ENCODE peak calls at places on chromosomes 13 and 19, in ten cellular contexts. One of them, this sample, is unnamed.

GRCh38 chr19:8924283-8924682 is 85.9 kb downstream of the MUC16 start:
- DNase-seq in tibial nerve: no peak
- DNase-seq in ELR: no peak
- DNase-seq in nephron progenitor cell: no peak
- DNase-seq in astrocyte of the spinal cord: no peak
- DNase-seq in stimulated activated CD4-positive, alpha-beta T cell treated with anti-CD3 and anti-CD28 coated beads, TNF-alpha, amount 100 ng/mL, for 1 hour: no peak
- DNase-seq in activated CD8-positive, alpha-beta memory T cell treated with anti-CD3 and anti-CD28 coated beads for 1 hour: no peak
- DNase-seq in activated CD4-positive, CD25-positive, alpha-beta regulatory T cell treated with anti-CD3 and anti-CD28 coated beads, Interleukin-2, amount 50 U/mL, for 16 hours: no peak
- DNase-seq in activated CD4-positive, alpha-beta memory T cell treated with anti-CD3 and anti-CD28 coated beads, Interleukin-2, amount 10 ng/mL, durations not matched to agents 7 days and 5 days: no peak
- DNase-seq in heart left ventricle: no peak
- DNase-seq in this sample: no peak

GRCh38 chr19:1247747-1248453 is 483 bp upstream of the MIDN start:
- DNase-seq in tibial nerve: no peak
- DNase-seq in ELR: peak; percentile 85
- DNase-seq in nephron progenitor cell: peak; percentile 57
- DNase-seq in astrocyte of the spinal cord: peak; percentile 71
- DNase-seq in stimulated activated CD4-positive, alpha-beta T cell treated with anti-CD3 and anti-CD28 coated beads, TNF-alpha, amount 100 ng/mL, for 1 hour: no peak
- DNase-seq in activated CD8-positive, alpha-beta memory T cell treated with anti-CD3 and anti-CD28 coated beads for 1 hour: peak; percentile 57
- DNase-seq in activated CD4-positive, CD25-positive, alpha-beta regulatory T cell treated with anti-CD3 and anti-CD28 coated beads, Interleukin-2, amount 50 U/mL, for 16 hours: no peak
- DNase-seq in activated CD4-positive, alpha-beta memory T cell treated with anti-CD3 and anti-CD28 coated beads, Interleukin-2, amount 10 ng/mL, durations not matched to agents 7 days and 5 days: peak; percentile 75
- DNase-seq in heart left ventricle: peak; percentile 85
- DNase-seq in this sample: peak; percentile 94

GRCh38 chr13:23552661-23553060 is 17.6 kb upstream of the TNFRSF19 start:
- DNase-seq in tibial nerve: no peak
- DNase-seq in ELR: no peak
- DNase-seq in nephron progenitor cell: no peak
- DNase-seq in astrocyte of the spinal cord: no peak
- DNase-seq in stimulated activated CD4-positive, alpha-beta T cell treated with anti-CD3 and anti-CD28 coated beads, TNF-alpha, amount 100 ng/mL, for 1 hour: no peak
- DNase-seq in activated CD8-positive, alpha-beta memory T cell treated with anti-CD3 and anti-CD28 coated beads for 1 hour: no peak
- DNase-seq in activated CD4-positive, CD25-positive, alpha-beta regulatory T cell treated with anti-CD3 and anti-CD28 coated beads, Interleukin-2, amount 50 U/mL, for 16 hours: no peak
- DNase-seq in activated CD4-positive, alpha-beta memory T cell treated with anti-CD3 and anti-CD28 coated beads, Interleukin-2, amount 10 ng/mL, durations not matched to agents 7 days and 5 days: no peak
- DNase-seq in heart left ventricle: no peak
- DNase-seq in this sample: no peak

GRCh38 chr19:46181386-46181774 is 33.3 kb downstream of the IGFL2 start:
- DNase-seq in tibial nerve: no peak
- DNase-seq in ELR: peak; percentile 54
- DNase-seq in nephron progenitor cell: no peak
- DNase-seq in astrocyte of the spinal cord: peak; percentile 38
- DNase-seq in stimulated activated CD4-positive, alpha-beta T cell treated with anti-CD3 and anti-CD28 coated beads, TNF-alpha, amount 100 ng/mL, for 1 hour: no peak
- DNase-seq in activated CD8-positive, alpha-beta memory T cell treated with anti-CD3 and anti-CD28 coated beads for 1 hour: no peak
- DNase-seq in activated CD4-positive, CD25-positive, alpha-beta regulatory T cell treated with anti-CD3 and anti-CD28 coated beads, Interleukin-2, amount 50 U/mL, for 16 hours: no peak
- DNase-seq in activated CD4-positive, alpha-beta memory T cell treated with anti-CD3 and anti-CD28 coated beads, Interleukin-2, amount 10 ng/mL, durations not matched to agents 7 days and 5 days: no peak
- DNase-seq in heart left ventricle: no peak
- DNase-seq in this sample: peak; percentile 75

GRCh38 chr19:17109962-17110598 is 34.5 kb downstream of the MYO9B start:
- DNase-seq in tibial nerve: peak; percentile 35
- DNase-seq in ELR: no peak
- DNase-seq in nephron progenitor cell: no peak
- DNase-seq in astrocyte of the spinal cord: no peak
- DNase-seq in stimulated activated CD4-positive, alpha-beta T cell treated with anti-CD3 and anti-CD28 coated beads, TNF-alpha, amount 100 ng/mL, for 1 hour: no peak
- DNase-seq in activated CD8-positive, alpha-beta memory T cell treated with anti-CD3 and anti-CD28 coated beads for 1 hour: no peak
- DNase-seq in activated CD4-positive, CD25-positive, alpha-beta regulatory T cell treated with anti-CD3 and anti-CD28 coated beads, Interleukin-2, amount 50 U/mL, for 16 hours: no peak
- DNase-seq in activated CD4-positive, alpha-beta memory T cell treated with anti-CD3 and anti-CD28 coated beads, Interleukin-2, amount 10 ng/mL, durations not matched to agents 7 days and 5 days: no peak
- DNase-seq in heart left ventricle: peak; percentile 75
- DNase-seq in this sample: peak; percentile 94

GRCh38 chr13:113841355-113841653 is 22.6 kb downstream of the GAS6 start:
- DNase-seq in tibial nerve: no peak
- DNase-seq in ELR: no peak
- DNase-seq in nephron progenitor cell: no peak
- DNase-seq in astrocyte of the spinal cord: no peak
- DNase-seq in stimulated activated CD4-positive, alpha-beta T cell treated with anti-CD3 and anti-CD28 coated beads, TNF-alpha, amount 100 ng/mL, for 1 hour: no peak
- DNase-seq in activated CD8-positive, alpha-beta memory T cell treated with anti-CD3 and anti-CD28 coated beads for 1 hour: no peak
- DNase-seq in activated CD4-positive, CD25-positive, alpha-beta regulatory T cell treated with anti-CD3 and anti-CD28 coated beads, Interleukin-2, amount 50 U/mL, for 16 hours: no peak
- DNase-seq in activated CD4-positive, alpha-beta memory T cell treated with anti-CD3 and anti-CD28 coated beads, Interleukin-2, amount 10 ng/mL, durations not matched to agents 7 days and 5 days: no peak
- DNase-seq in heart left ventricle: no peak
- DNase-seq in this sample: no peak

GRCh38 chr13:93169980-93170379 is 56.6 kb upstream of the GPC6 start:
- DNase-seq in tibial nerve: no peak
- DNase-seq in ELR: peak; percentile 64
- DNase-seq in nephron progenitor cell: no peak
- DNase-seq in astrocyte of the spinal cord: peak; percentile 90
- DNase-seq in stimulated activated CD4-positive, alpha-beta T cell treated with anti-CD3 and anti-CD28 coated beads, TNF-alpha, amount 100 ng/mL, for 1 hour: no peak
- DNase-seq in activated CD8-positive, alpha-beta memory T cell treated with anti-CD3 and anti-CD28 coated beads for 1 hour: no peak
- DNase-seq in activated CD4-positive, CD25-positive, alpha-beta regulatory T cell treated with anti-CD3 and anti-CD28 coated beads, Interleukin-2, amount 50 U/mL, for 16 hours: no peak
- DNase-seq in activated CD4-positive, alpha-beta memory T cell treated with anti-CD3 and anti-CD28 coated beads, Interleukin-2, amount 10 ng/mL, durations not matched to agents 7 days and 5 days: no peak
- DNase-seq in heart left ventricle: no peak
- DNase-seq in this sample: no peak

GRCh38 chr13:110503037-110503901 is 58.3 kb downstream of the RAB20 start:
- DNase-seq in tibial nerve: no peak
- DNase-seq in ELR: peak; percentile 84
- DNase-seq in nephron progenitor cell: no peak
- DNase-seq in astrocyte of the spinal cord: peak; percentile 63
- DNase-seq in stimulated activated CD4-positive, alpha-beta T cell treated with anti-CD3 and anti-CD28 coated beads, TNF-alpha, amount 100 ng/mL, for 1 hour: no peak
- DNase-seq in activated CD8-positive, alpha-beta memory T cell treated with anti-CD3 and anti-CD28 coated beads for 1 hour: no peak
- DNase-seq in activated CD4-positive, CD25-positive, alpha-beta regulatory T cell treated with anti-CD3 and anti-CD28 coated beads, Interleukin-2, amount 50 U/mL, for 16 hours: no peak
- DNase-seq in activated CD4-positive, alpha-beta memory T cell treated with anti-CD3 and anti-CD28 coated beads, Interleukin-2, amount 10 ng/mL, durations not matched to agents 7 days and 5 days: no peak
- DNase-seq in heart left ventricle: no peak
- DNase-seq in this sample: no peak

GRCh38 chr19:2089001-2089711 is 7.0 kb downstream of the MOB3A start:
- DNase-seq in tibial nerve: no peak
- DNase-seq in ELR: peak; percentile 83
- DNase-seq in nephron progenitor cell: no peak
- DNase-seq in astrocyte of the spinal cord: peak; percentile 52
- DNase-seq in stimulated activated CD4-positive, alpha-beta T cell treated with anti-CD3 and anti-CD28 coated beads, TNF-alpha, amount 100 ng/mL, for 1 hour: no peak
- DNase-seq in activated CD8-positive, alpha-beta memory T cell treated with anti-CD3 and anti-CD28 coated beads for 1 hour: no peak
- DNase-seq in activated CD4-positive, CD25-positive, alpha-beta regulatory T cell treated with anti-CD3 and anti-CD28 coated beads, Interleukin-2, amount 50 U/mL, for 16 hours: no peak
- DNase-seq in activated CD4-positive, alpha-beta memory T cell treated with anti-CD3 and anti-CD28 coated beads, Interleukin-2, amount 10 ng/mL, durations not matched to agents 7 days and 5 days: no peak
- DNase-seq in heart left ventricle: no peak
- DNase-seq in this sample: no peak

GRCh38 chr13:89577301-89577700 is 1770.2 kb upstream of the MIR17HG start:
- DNase-seq in tibial nerve: no peak
- DNase-seq in ELR: no peak
- DNase-seq in nephron progenitor cell: no peak
- DNase-seq in astrocyte of the spinal cord: no peak
- DNase-seq in stimulated activated CD4-positive, alpha-beta T cell treated with anti-CD3 and anti-CD28 coated beads, TNF-alpha, amount 100 ng/mL, for 1 hour: no peak
- DNase-seq in activated CD8-positive, alpha-beta memory T cell treated with anti-CD3 and anti-CD28 coated beads for 1 hour: no peak
- DNase-seq in activated CD4-positive, CD25-positive, alpha-beta regulatory T cell treated with anti-CD3 and anti-CD28 coated beads, Interleukin-2, amount 50 U/mL, for 16 hours: no peak
- DNase-seq in activated CD4-positive, alpha-beta memory T cell treated with anti-CD3 and anti-CD28 coated beads, Interleukin-2, amount 10 ng/mL, durations not matched to agents 7 days and 5 days: no peak
- DNase-seq in heart left ventricle: no peak
- DNase-seq in this sample: no peak

GRCh38 chr19:5205388-5205787 is 135.2 kb downstream of the PTPRS start:
- DNase-seq in tibial nerve: no peak
- DNase-seq in ELR: no peak
- DNase-seq in nephron progenitor cell: no peak
- DNase-seq in astrocyte of the spinal cord: no peak
- DNase-seq in stimulated activated CD4-positive, alpha-beta T cell treated with anti-CD3 and anti-CD28 coated beads, TNF-alpha, amount 100 ng/mL, for 1 hour: no peak
- DNase-seq in activated CD8-positive, alpha-beta memory T cell treated with anti-CD3 and anti-CD28 coated beads for 1 hour: no peak
- DNase-seq in activated CD4-positive, CD25-positive, alpha-beta regulatory T cell treated with anti-CD3 and anti-CD28 coated beads, Interleukin-2, amount 50 U/mL, for 16 hours: no peak
- DNase-seq in activated CD4-positive, alpha-beta memory T cell treated with anti-CD3 and anti-CD28 coated beads, Interleukin-2, amount 10 ng/mL, durations not matched to agents 7 days and 5 days: no peak
- DNase-seq in heart left ventricle: no peak
- DNase-seq in this sample: no peak

GRCh38 chr13:100508391-100508790 is 80.2 kb downstream of the GGACT start:
- DNase-seq in tibial nerve: no peak
- DNase-seq in ELR: no peak
- DNase-seq in nephron progenitor cell: peak; percentile 28
- DNase-seq in astrocyte of the spinal cord: no peak
- DNase-seq in stimulated activated CD4-positive, alpha-beta T cell treated with anti-CD3 and anti-CD28 coated beads, TNF-alpha, amount 100 ng/mL, for 1 hour: no peak
- DNase-seq in activated CD8-positive, alpha-beta memory T cell treated with anti-CD3 and anti-CD28 coated beads for 1 hour: no peak
- DNase-seq in activated CD4-positive, CD25-positive, alpha-beta regulatory T cell treated with anti-CD3 and anti-CD28 coated beads, Interleukin-2, amount 50 U/mL, for 16 hours: no peak
- DNase-seq in activated CD4-positive, alpha-beta memory T cell treated with anti-CD3 and anti-CD28 coated beads, Interleukin-2, amount 10 ng/mL, durations not matched to agents 7 days and 5 days: no peak
- DNase-seq in heart left ventricle: no peak
- DNase-seq in this sample: no peak

GRCh38 chr13:24854311-24854710 is 90.3 kb downstream of the RNF17 start:
- DNase-seq in tibial nerve: no peak
- DNase-seq in ELR: no peak
- DNase-seq in nephron progenitor cell: no peak
- DNase-seq in astrocyte of the spinal cord: no peak
- DNase-seq in stimulated activated CD4-positive, alpha-beta T cell treated with anti-CD3 and anti-CD28 coated beads, TNF-alpha, amount 100 ng/mL, for 1 hour: no peak
- DNase-seq in activated CD8-positive, alpha-beta memory T cell treated with anti-CD3 and anti-CD28 coated beads for 1 hour: no peak
- DNase-seq in activated CD4-positive, CD25-positive, alpha-beta regulatory T cell treated with anti-CD3 and anti-CD28 coated beads, Interleukin-2, amount 50 U/mL, for 16 hours: no peak
- DNase-seq in activated CD4-positive, alpha-beta memory T cell treated with anti-CD3 and anti-CD28 coated beads, Interleukin-2, amount 10 ng/mL, durations not matched to agents 7 days and 5 days: no peak
- DNase-seq in heart left ventricle: no peak
- DNase-seq in this sample: no peak

GRCh38 chr13:113041293-113041690 is 64.3 kb upstream of the F7 start:
- DNase-seq in tibial nerve: no peak
- DNase-seq in ELR: no peak
- DNase-seq in nephron progenitor cell: no peak
- DNase-seq in astrocyte of the spinal cord: no peak
- DNase-seq in stimulated activated CD4-positive, alpha-beta T cell treated with anti-CD3 and anti-CD28 coated beads, TNF-alpha, amount 100 ng/mL, for 1 hour: no peak
- DNase-seq in activated CD8-positive, alpha-beta memory T cell treated with anti-CD3 and anti-CD28 coated beads for 1 hour: no peak
- DNase-seq in activated CD4-positive, CD25-positive, alpha-beta regulatory T cell treated with anti-CD3 and anti-CD28 coated beads, Interleukin-2, amount 50 U/mL, for 16 hours: no peak
- DNase-seq in activated CD4-positive, alpha-beta memory T cell treated with anti-CD3 and anti-CD28 coated beads, Interleukin-2, amount 10 ng/mL, durations not matched to agents 7 days and 5 days: no peak
- DNase-seq in heart left ventricle: no peak
- DNase-seq in this sample: no peak

GRCh38 chr19:31073485-31074221 is 275.6 kb downstream of the TSHZ3 start:
- DNase-seq in tibial nerve: no peak
- DNase-seq in ELR: no peak
- DNase-seq in nephron progenitor cell: peak; percentile 27
- DNase-seq in astrocyte of the spinal cord: no peak
- DNase-seq in stimulated activated CD4-positive, alpha-beta T cell treated with anti-CD3 and anti-CD28 coated beads, TNF-alpha, amount 100 ng/mL, for 1 hour: no peak
- DNase-seq in activated CD8-positive, alpha-beta memory T cell treated with anti-CD3 and anti-CD28 coated beads for 1 hour: no peak
- DNase-seq in activated CD4-positive, CD25-positive, alpha-beta regulatory T cell treated with anti-CD3 and anti-CD28 coated beads, Interleukin-2, amount 50 U/mL, for 16 hours: no peak
- DNase-seq in activated CD4-positive, alpha-beta memory T cell treated with anti-CD3 and anti-CD28 coated beads, Interleukin-2, amount 10 ng/mL, durations not matched to agents 7 days and 5 days: no peak
- DNase-seq in heart left ventricle: no peak
- DNase-seq in this sample: no peak

GRCh38 chr13:95228130-95228529 is 73.1 kb downstream of the ABCC4 start:
- DNase-seq in tibial nerve: no peak
- DNase-seq in ELR: no peak
- DNase-seq in nephron progenitor cell: no peak
- DNase-seq in astrocyte of the spinal cord: no peak
- DNase-seq in stimulated activated CD4-positive, alpha-beta T cell treated with anti-CD3 and anti-CD28 coated beads, TNF-alpha, amount 100 ng/mL, for 1 hour: no peak
- DNase-seq in activated CD8-positive, alpha-beta memory T cell treated with anti-CD3 and anti-CD28 coated beads for 1 hour: no peak
- DNase-seq in activated CD4-positive, CD25-positive, alpha-beta regulatory T cell treated with anti-CD3 and anti-CD28 coated beads, Interleukin-2, amount 50 U/mL, for 16 hours: no peak
- DNase-seq in activated CD4-positive, alpha-beta memory T cell treated with anti-CD3 and anti-CD28 coated beads, Interleukin-2, amount 10 ng/mL, durations not matched to agents 7 days and 5 days: no peak
- DNase-seq in heart left ventricle: no peak
- DNase-seq in this sample: no peak

GRCh38 chr19:35045667-35046300 is 4.3 kb downstream of the HPN start:
- DNase-seq in tibial nerve: no peak
- DNase-seq in ELR: peak; percentile 65
- DNase-seq in nephron progenitor cell: no peak
- DNase-seq in astrocyte of the spinal cord: no peak
- DNase-seq in stimulated activated CD4-positive, alpha-beta T cell treated with anti-CD3 and anti-CD28 coated beads, TNF-alpha, amount 100 ng/mL, for 1 hour: no peak
- DNase-seq in activated CD8-positive, alpha-beta memory T cell treated with anti-CD3 and anti-CD28 coated beads for 1 hour: no peak
- DNase-seq in activated CD4-positive, CD25-positive, alpha-beta regulatory T cell treated with anti-CD3 and anti-CD28 coated beads, Interleukin-2, amount 50 U/mL, for 16 hours: no peak
- DNase-seq in activated CD4-positive, alpha-beta memory T cell treated with anti-CD3 and anti-CD28 coated beads, Interleukin-2, amount 10 ng/mL, durations not matched to agents 7 days and 5 days: peak; percentile 52
- DNase-seq in heart left ventricle: peak; percentile 32
- DNase-seq in this sample: no peak

GRCh38 chr13:75170321-75170720 is 311.6 kb downstream of the TBC1D4 start:
- DNase-seq in tibial nerve: no peak
- DNase-seq in ELR: no peak
- DNase-seq in nephron progenitor cell: no peak
- DNase-seq in astrocyte of the spinal cord: no peak
- DNase-seq in stimulated activated CD4-positive, alpha-beta T cell treated with anti-CD3 and anti-CD28 coated beads, TNF-alpha, amount 100 ng/mL, for 1 hour: no peak
- DNase-seq in activated CD8-positive, alpha-beta memory T cell treated with anti-CD3 and anti-CD28 coated beads for 1 hour: no peak
- DNase-seq in activated CD4-positive, CD25-positive, alpha-beta regulatory T cell treated with anti-CD3 and anti-CD28 coated beads, Interleukin-2, amount 50 U/mL, for 16 hours: no peak
- DNase-seq in activated CD4-positive, alpha-beta memory T cell treated with anti-CD3 and anti-CD28 coated beads, Interleukin-2, amount 10 ng/mL, durations not matched to agents 7 days and 5 days: no peak
- DNase-seq in heart left ventricle: no peak
- DNase-seq in this sample: no peak

GRCh38 chr19:13012690-13013608 is 17.7 kb downstream of the NFIX start:
- DNase-seq in tibial nerve: peak; percentile 73
- DNase-seq in ELR: peak; percentile 83
- DNase-seq in nephron progenitor cell: no peak
- DNase-seq in astrocyte of the spinal cord: peak; percentile 75
- DNase-seq in stimulated activated CD4-positive, alpha-beta T cell treated with anti-CD3 and anti-CD28 coated beads, TNF-alpha, amount 100 ng/mL, for 1 hour: no peak
- DNase-seq in activated CD8-positive, alpha-beta memory T cell treated with anti-CD3 and anti-CD28 coated beads for 1 hour: no peak
- DNase-seq in activated CD4-positive, CD25-positive, alpha-beta regulatory T cell treated with anti-CD3 and anti-CD28 coated beads, Interleukin-2, amount 50 U/mL, for 16 hours: no peak
- DNase-seq in activated CD4-positive, alpha-beta memory T cell treated with anti-CD3 and anti-CD28 coated beads, Interleukin-2, amount 10 ng/mL, durations not matched to agents 7 days and 5 days: peak; percentile 18
- DNase-seq in heart left ventricle: peak; percentile 64
- DNase-seq in this sample: peak; percentile 74

GRCh38 chr13:28429685-28430290 is 65.1 kb downstream of the FLT1 start:
- DNase-seq in tibial nerve: no peak
- DNase-seq in ELR: no peak
- DNase-seq in nephron progenitor cell: no peak
- DNase-seq in astrocyte of the spinal cord: no peak
- DNase-seq in stimulated activated CD4-positive, alpha-beta T cell treated with anti-CD3 and anti-CD28 coated beads, TNF-alpha, amount 100 ng/mL, for 1 hour: no peak
- DNase-seq in activated CD8-positive, alpha-beta memory T cell treated with anti-CD3 and anti-CD28 coated beads for 1 hour: no peak
- DNase-seq in activated CD4-positive, CD25-positive, alpha-beta regulatory T cell treated with anti-CD3 and anti-CD28 coated beads, Interleukin-2, amount 50 U/mL, for 16 hours: no peak
- DNase-seq in activated CD4-positive, alpha-beta memory T cell treated with anti-CD3 and anti-CD28 coated beads, Interleukin-2, amount 10 ng/mL, durations not matched to agents 7 days and 5 days: no peak
- DNase-seq in heart left ventricle: no peak
- DNase-seq in this sample: no peak

This sample was measured in lower leg skin.